ENCODE peak calls at places on chromosomes 16 and 17, in four cellular contexts. W is lower lobe of right lung; V is sigmoid colon; I is effector memory CD4-positive, alpha-beta T cell. D is an unnamed sample.

GRCh38 chr17:2222901-2223616 is 80.5 kb downstream of the SMG6 start:
- DNase-seq in W (no peak), V (peak), I (peak), D (no peak)

GRCh38 chr17:31492880-31493655 is 101.6 kb downstream of the RAB11FIP4 start:
- DNase-seq in W (peak), V (no peak), I (peak), D (peak)

GRCh38 chr17:75610103-75610984 is 22.7 kb downstream of the MYO15B start:
- DNase-seq in W (no peak), V (no peak), I (no peak), D (peak)

GRCh38 chr16:64088838-64089237 is 1033.0 kb downstream of the CDH11 start:
- DNase-seq in W (no peak), V (no peak), I (no peak), D (no peak)

GRCh38 chr17:69269174-69269998 is 40.8 kb upstream of the ABCA10 start:
- DNase-seq in W (no peak), V (no peak), I (no peak), D (no peak)

GRCh38 chr17:17752822-17753448 is 71.7 kb downstream of the RAI1 start:
- DNase-seq in W (no peak), V (no peak), I (no peak), D (peak)

GRCh38 chr16:79169239-79169638 is 431.3 kb downstream of the MAF start:
- DNase-seq in W (no peak), V (no peak), I (no peak), D (no peak)

GRCh38 chr17:3754458-3755334 is 31.0 kb downstream of the HASPIN start:
- DNase-seq in W (peak), V (no peak), I (peak), D (peak)

GRCh38 chr17:41451154-41451728 is 10.5 kb upstream of the KRT38 start:
- DNase-seq in W (no peak), V (no peak), I (no peak), D (no peak)

GRCh38 chr16:58843675-58844074 is 109.6 kb upstream of the GOT2 start:
- DNase-seq in W (no peak), V (no peak), I (no peak), D (no peak)

GRCh38 chr17:75918112-75918445 is 13.4 kb upstream of the MRPL38 start:
- DNase-seq in W (no peak), V (no peak), I (no peak), D (no peak)

GRCh38 chr17:29722411-29723198 is 99.9 kb upstream of the CORO6 start:
- DNase-seq in W (no peak), V (peak), I (no peak), D (no peak)

GRCh38 chr16:84832488-84833141 is 12.8 kb downstream of the CRISPLD2 start:
- DNase-seq in W (peak), V (peak), I (no peak), D (peak)

GRCh38 chr17:21174719-21175118 is 39.2 kb downstream of the TMEM11 start:
- DNase-seq in W (no peak), V (no peak), I (no peak), D (no peak)

GRCh38 chr17:44221072-44221861 is 1.8 kb upstream of the UBTF start:
- DNase-seq in W (peak), V (peak), I (peak), D (peak)

GRCh38 chr17:66076546-66077190 is 115.3 kb downstream of the CEP112 start:
- DNase-seq in W (no peak), V (no peak), I (no peak), D (no peak)

GRCh38 chr16:89185062-89185751 is 13.7 kb downstream of the CDH15 start:
- DNase-seq in W (no peak), V (no peak), I (no peak), D (peak)

GRCh38 chr17:76125391-76125675 is 15.7 kb downstream of the FOXJ1 start:
- DNase-seq in W (no peak), V (no peak), I (no peak), D (no peak)

GRCh38 chr17:20156196-20157077 is 147.3 kb downstream of the SPECC1 start:
- DNase-seq in W (peak), V (no peak), I (no peak), D (peak)

DNA sequence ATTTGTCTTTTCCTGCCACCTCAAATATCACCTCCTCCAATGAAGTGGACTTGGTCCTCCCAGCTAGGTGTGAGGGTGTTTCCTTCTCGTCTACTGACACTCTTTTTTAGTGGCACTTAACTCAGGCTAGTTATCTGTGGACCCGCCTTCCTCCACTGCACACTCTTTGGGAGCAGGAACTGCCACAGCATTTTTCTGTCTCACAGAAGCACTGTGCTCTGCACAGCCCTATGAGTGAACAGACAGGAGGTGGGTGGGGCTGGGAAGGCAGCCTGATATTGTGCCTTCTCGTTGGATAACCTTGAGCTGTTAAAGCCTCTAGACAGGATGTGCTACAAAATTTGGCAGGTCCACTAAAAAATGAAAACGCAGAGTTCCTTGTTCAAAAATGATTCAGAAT is 31.9 kb upstream of the HOXB13 start:
- DNase-seq in W (no peak), V (peak), I (no peak), D (peak)
- H3K27ac ChIP-seq in W (no peak), V (no peak), I (no peak), D (no peak)

GRCh38 chr17:57090560-57091185 is 5.6 kb downstream of the AKAP1 start:
- DNase-seq in W (no peak), V (no peak), I (no peak), D (no peak)
- H3K27ac ChIP-seq in W (peak), V (peak), I (no peak), D (peak)

GRCh38 chr17:60106377-60107059 is 27.8 kb upstream of the HEATR6 start:
- DNase-seq in W (no peak), V (no peak), I (no peak), D (no peak)

GRCh38 chr17:60107526-60108257 is 29.0 kb upstream of the HEATR6 start:
- DNase-seq in W (no peak), V (no peak), I (no peak), D (no peak)

GRCh38 chr17:60102632-60103047 is 23.9 kb upstream of the HEATR6 start:
- DNase-seq in W (peak), V (no peak), I (no peak), D (no peak)

GRCh38 chr17:60108712-60109111 is 30.0 kb upstream of the HEATR6 start:
- DNase-seq in W (no peak), V (no peak), I (no peak), D (no peak)

GRCh38 chr17:60103957-60104356 is 25.2 kb upstream of the HEATR6 start:
- DNase-seq in W (no peak), V (no peak), I (no peak), D (no peak)
- H3K27ac ChIP-seq in W (no peak), V (no peak), I (no peak), D (no peak)

DNA sequence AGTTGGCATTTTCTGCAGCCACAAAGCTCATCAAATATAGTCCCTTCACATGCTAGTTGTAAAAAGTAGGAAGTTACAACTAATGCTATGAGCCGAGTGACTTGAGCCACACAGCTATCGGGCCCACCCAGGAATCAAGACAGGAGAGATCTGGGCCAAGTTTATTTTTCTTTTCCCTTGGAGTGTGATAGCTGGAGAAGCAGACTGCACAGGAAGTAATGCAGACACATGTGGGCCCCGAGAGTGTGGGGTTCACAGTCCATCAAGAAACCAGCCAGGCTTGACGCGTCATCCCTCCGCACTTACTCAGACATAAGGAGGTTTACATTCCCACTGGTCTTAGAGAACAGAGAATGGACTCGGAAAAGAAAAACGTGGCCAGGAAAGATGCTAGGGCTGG is 403.1 kb upstream of the CDH11 start:
- DNase-seq in W (no peak), V (no peak), I (no peak), D (no peak)
- H3K27ac ChIP-seq in W (no peak), V (no peak), I (no peak), D (no peak)